ENCODE peak calls at places on chromosome 4, in six cellular contexts. H is A549, V is NB4, X is K562, K is HepG2, Z is GM12878. D is an unnamed sample.

GRCh38 chr4:28001698-28002097 is 1141.1 kb downstream of the STIM2 start:
- DNase-seq in H (no peak), V (no peak), X (no peak), K (no peak), Z (no peak), D (no peak)

GRCh38 chr4:36280555-36280954 is 861 bp upstream of the DTHD1 start:
- DNase-seq in H (no peak), V (no peak), X (no peak), K (no peak), Z (no peak), D (no peak)

GRCh38 chr4:160235771-160236170 is 1132.9 kb downstream of the RAPGEF2 start:
- DNase-seq in H (no peak), V (no peak), X (no peak), K (no peak), Z (no peak), D (no peak)

GRCh38 chr4:98803287-98803677 is 125.7 kb downstream of the EIF4E start:
- DNase-seq in H (no peak), V (peak), X (no peak), K (no peak), Z (no peak), D (no peak)

GRCh38 chr4:140719022-140719421 is 37.2 kb downstream of the TBC1D9 start:
- DNase-seq in H (no peak), V (no peak), X (no peak), K (no peak), Z (no peak), D (peak)

GRCh38 chr4:186719925-186720694 is 3.5 kb downstream of the FAT1 start:
- DNase-seq in H (no peak), V (peak), X (peak), K (no peak), Z (no peak), D (no peak)

GRCh38 chr4:141155586-141155985 is 22.3 kb upstream of the RNF150 start:
- DNase-seq in H (no peak), V (no peak), X (no peak), K (no peak), Z (no peak), D (no peak)

GRCh38 chr4:25481648-25482047 is 104.6 kb downstream of the ANAPC4 start:
- DNase-seq in H (no peak), V (no peak), X (no peak), K (no peak), Z (no peak), D (no peak)

GRCh38 chr4:125321709-125322362 is 7.1 kb downstream of the FAT4 start:
- DNase-seq in H (no peak), V (no peak), X (no peak), K (no peak), Z (no peak), D (peak)

GRCh38 chr4:94976371-94977011 is 218.7 kb downstream of the BMPR1B start:
- DNase-seq in H (peak), V (no peak), X (no peak), K (no peak), Z (no peak), D (peak)

GRCh38 chr4:2551118-2551517 is 14.7 kb downstream of the FAM193A start:
- DNase-seq in H (no peak), V (no peak), X (no peak), K (no peak), Z (no peak), D (no peak)

GRCh38 chr4:26105815-26106699 is 192.0 kb downstream of the SMIM20 start:
- DNase-seq in H (no peak), V (no peak), X (no peak), K (no peak), Z (no peak), D (no peak)

GRCh38 chr4:132065940-132066495 is 1083.1 kb upstream of the PCDH10 start:
- DNase-seq in H (no peak), V (no peak), X (no peak), K (no peak), Z (no peak), D (peak)

GRCh38 chr4:3413675-3414420 is 27.9 kb upstream of the HGFAC start:
- DNase-seq in H (no peak), V (no peak), X (no peak), K (no peak), Z (no peak), D (no peak)

GRCh38 chr4:31360786-31361185 is 640.6 kb downstream of the PCDH7 start:
- DNase-seq in H (no peak), V (no peak), X (no peak), K (no peak), Z (no peak), D (peak)

GRCh38 chr4:176363072-176363471 is 43.3 kb downstream of the SPCS3 start:
- DNase-seq in H (no peak), V (no peak), X (no peak), K (no peak), Z (no peak), D (no peak)

GRCh38 chr4:176358083-176358469 is 38.3 kb downstream of the SPCS3 start:
- DNase-seq in H (no peak), V (no peak), X (no peak), K (no peak), Z (no peak), D (no peak)

GRCh38 chr4:176357359-176358082 is 37.8 kb downstream of the SPCS3 start:
- DNase-seq in H (no peak), V (no peak), X (no peak), K (no peak), Z (peak), D (no peak)

GRCh38 chr4:176359590-176359989 is 39.8 kb downstream of the SPCS3 start:
- DNase-seq in H (no peak), V (no peak), X (no peak), K (no peak), Z (no peak), D (no peak)

DNA sequence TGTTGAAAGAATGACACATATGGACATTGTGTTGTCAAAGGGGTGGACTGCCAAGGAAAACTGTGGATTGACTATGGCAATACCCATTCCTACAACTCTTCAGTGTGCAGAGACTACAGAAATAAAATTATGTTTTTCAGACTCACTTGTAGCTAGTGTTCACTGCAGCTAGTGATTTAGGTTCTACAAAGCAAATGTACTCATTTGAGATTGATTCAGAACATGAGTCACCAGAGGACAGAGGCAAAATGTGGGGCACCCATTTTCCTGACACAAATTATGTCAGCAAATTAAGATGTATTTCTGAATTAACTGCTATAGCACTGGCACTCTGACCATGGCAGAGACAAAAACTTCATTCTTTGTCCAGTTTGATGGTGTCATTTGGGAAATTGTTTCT is 40.7 kb downstream of the SPCS3 start:
- DNase-seq in H (no peak), V (no peak), X (no peak), K (no peak), Z (no peak), D (no peak)
- TF ChIP-seq MYC in H (no peak), V (no peak), X (no peak), K (no peak), Z (no peak), D (no peak)

GRCh38 chr4:69167300-69167699 is 47.2 kb downstream of the UGT2B11 start:
- DNase-seq in H (no peak), V (peak), X (no peak), K (no peak), Z (no peak), D (no peak)
- TF ChIP-seq MYC in H (no peak), V (no peak), X (no peak), K (no peak), Z (no peak), D (no peak)

GRCh38 chr4:100348472-100348871 is 158.2 kb upstream of the DDIT4L start:
- DNase-seq in H (peak), V (peak), X (no peak), K (peak), Z (no peak), D (peak)
- TF ChIP-seq MYC in H (no peak), V (no peak), X (no peak), K (no peak), Z (no peak), D (no peak)

GRCh38 chr4:120977435-120977997 is 55.0 kb upstream of the PRDM5 start:
- DNase-seq in H (peak), V (peak), X (no peak), K (peak), Z (no peak), D (peak)

GRCh38 chr4:120973207-120973606 is 50.7 kb upstream of the PRDM5 start:
- DNase-seq in H (no peak), V (no peak), X (no peak), K (no peak), Z (no peak), D (no peak)
- TF ChIP-seq MYC in H (no peak), V (no peak), X (no peak), K (no peak), Z (no peak), D (no peak)

GRCh38 chr4:5572114-5572513 is 136.2 kb downstream of the EVC2 start:
- DNase-seq in H (no peak), V (peak), X (no peak), K (no peak), Z (no peak), D (no peak)
- TF ChIP-seq MYC in H (no peak), V (no peak), X (no peak), K (no peak), Z (no peak), D (no peak)

DNA sequence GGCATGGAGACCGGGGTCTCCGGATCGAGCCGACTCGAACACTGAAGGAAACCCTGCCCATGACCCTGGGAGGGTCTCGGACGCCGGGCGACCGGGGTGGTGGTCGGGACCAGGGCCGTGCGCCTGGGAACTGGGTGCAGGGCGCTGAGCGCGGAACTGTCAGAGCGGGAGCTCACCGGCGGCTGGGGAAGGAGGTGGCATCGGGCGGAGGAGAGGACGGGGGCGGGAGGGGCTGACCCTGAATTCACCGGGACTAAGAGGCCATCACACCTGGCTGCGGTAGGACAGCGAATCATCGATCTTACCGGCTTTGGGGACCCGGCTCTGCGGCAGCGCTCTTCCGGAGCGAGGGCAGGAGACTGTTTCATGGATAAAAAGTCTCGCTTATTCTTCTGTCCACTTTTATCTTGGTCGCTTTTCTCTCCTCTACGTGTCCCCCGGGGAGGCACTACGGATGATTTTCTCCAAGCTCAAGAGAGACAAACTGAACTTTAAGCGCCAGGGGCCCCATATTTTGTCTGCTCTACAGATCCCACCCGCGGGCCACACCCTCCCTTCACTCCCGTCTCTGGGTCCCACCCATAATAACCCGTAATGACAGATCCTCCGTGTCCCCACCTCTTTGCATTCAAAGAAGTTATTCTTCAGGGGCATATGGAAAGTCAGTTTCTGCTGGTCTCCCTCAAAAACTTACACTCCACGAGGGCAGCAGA is at the start of gene CORIN:
- DNase-seq in H (no peak), V (peak), X (no peak), K (no peak), Z (no peak), D (no peak)
- TF ChIP-seq MYC in H (no peak), V (no peak), X (no peak), K (no peak), Z (no peak), D (no peak)

GRCh38 chr4:57110635-57111546 is 706 bp upstream of the IGFBP7 start:
- DNase-seq in H (no peak), V (peak), X (no peak), K (no peak), Z (no peak), D (peak)

GRCh38 chr4:57113870-57114269 is 3.7 kb upstream of the IGFBP7 start:
- DNase-seq in H (no peak), V (no peak), X (no peak), K (no peak), Z (no peak), D (no peak)

GRCh38 chr4:57114973-57115372 is 4.8 kb upstream of the IGFBP7 start:
- DNase-seq in H (no peak), V (peak), X (no peak), K (no peak), Z (no peak), D (peak)

GRCh38 chr4:57109530-57109846 is 697 bp downstream of the IGFBP7 start:
- DNase-seq in H (no peak), V (peak), X (no peak), K (no peak), Z (no peak), D (no peak)

DNA sequence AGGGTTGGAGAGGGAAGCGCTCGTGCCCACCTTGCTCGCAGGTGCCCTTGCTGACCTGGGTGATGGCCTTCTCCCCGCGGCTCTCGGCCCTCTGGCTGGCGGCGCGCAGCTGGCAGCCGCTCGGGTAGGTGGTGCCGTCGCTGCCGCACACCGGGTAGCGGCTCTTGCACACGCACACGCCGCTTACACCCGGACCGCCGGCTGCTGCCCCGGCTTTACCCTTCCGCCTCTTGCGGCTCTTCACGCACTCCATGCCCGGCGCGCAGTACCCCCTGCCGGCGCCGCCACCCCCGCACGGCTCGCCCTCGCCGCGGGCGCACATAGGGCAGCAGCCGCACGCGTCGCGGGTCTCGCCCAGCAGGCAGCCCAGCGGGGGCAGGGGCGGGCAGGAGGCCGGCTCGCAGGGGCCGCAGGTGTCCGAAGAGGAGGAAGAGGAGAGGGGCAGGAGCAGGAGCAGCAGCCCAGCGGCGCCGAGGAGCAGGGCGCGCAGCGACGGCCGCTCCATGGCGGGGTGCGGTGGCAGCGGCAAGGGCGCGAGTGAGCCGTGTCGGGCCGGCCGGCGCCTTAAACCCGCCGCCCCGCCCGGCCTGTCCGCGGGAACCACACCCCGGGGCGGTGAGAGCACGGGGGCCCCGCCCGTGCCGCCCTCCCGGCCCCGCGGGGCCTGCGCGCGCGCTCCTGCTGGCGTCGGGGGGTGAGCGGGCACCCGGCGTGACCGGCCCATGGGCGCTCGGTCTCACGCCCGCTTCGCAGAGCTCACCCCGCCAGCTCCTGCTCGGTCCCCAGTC is at the start of gene IGFBP7:
- DNase-seq in H (no peak), V (peak), X (peak), K (no peak), Z (no peak), D (peak)
- TF ChIP-seq MYC in H (no peak), V (no peak), X (no peak), K (no peak), Z (no peak), D (no peak)

DNA sequence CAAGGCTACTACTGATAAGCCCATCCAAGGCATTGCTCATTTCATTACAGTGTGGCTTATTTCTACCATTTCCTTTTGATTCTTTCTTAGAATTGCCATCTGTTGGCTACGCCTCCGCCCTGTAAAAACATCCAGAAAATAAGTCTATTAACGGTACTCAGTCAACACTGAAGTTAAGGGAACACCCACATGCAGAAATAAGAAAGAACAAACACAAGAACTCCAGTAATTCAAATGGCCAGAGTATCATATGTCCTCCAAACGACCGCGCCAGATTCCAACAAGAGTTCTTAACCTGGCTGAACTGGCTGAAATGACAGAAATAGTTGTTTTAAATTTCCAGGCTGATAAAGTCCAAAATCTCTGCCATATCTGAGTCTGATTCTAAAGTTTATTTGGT is 90.3 kb downstream of the CXXC4 start:
- DNase-seq in H (no peak), V (no peak), X (no peak), K (no peak), Z (no peak), D (no peak)
- TF ChIP-seq MYC in H (no peak), V (no peak), X (no peak), K (no peak), Z (no peak), D (no peak)

DNA sequence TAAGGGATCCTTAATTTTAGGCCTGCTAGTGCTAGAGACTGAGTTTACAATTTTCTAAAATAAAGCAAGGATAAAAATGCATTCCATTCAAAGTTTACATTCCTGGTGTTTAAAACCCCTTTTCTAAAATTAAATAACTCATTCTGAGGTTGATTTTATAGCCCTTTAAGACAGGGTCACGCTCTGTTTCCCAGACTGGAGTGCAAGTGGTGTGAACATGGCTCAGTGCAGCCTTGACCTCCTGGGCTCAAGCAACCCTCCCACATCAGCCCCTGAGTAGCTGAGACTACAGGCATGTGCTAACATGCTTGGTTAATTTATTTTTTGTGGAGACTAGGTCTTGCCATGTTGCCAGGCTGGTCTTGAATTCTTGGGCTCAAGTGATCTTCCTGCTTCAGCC is 6.8 kb upstream of the CDKL2 start:
- DNase-seq in H (no peak), V (no peak), X (no peak), K (no peak), Z (no peak), D (no peak)
- TF ChIP-seq MYC in H (no peak), V (no peak), X (no peak), K (no peak), Z (no peak), D (no peak)

GRCh38 chr4:153322791-153323190 is 21.7 kb upstream of the MND1 start:
- DNase-seq in H (no peak), V (no peak), X (no peak), K (no peak), Z (no peak), D (no peak)

GRCh38 chr4:153314915-153315314 is 29.6 kb upstream of the MND1 start:
- DNase-seq in H (no peak), V (no peak), X (no peak), K (no peak), Z (no peak), D (no peak)

GRCh38 chr4:153318696-153319320 is 25.7 kb upstream of the MND1 start:
- DNase-seq in H (peak), V (peak), X (peak), K (peak), Z (no peak), D (peak)
- TF ChIP-seq MYC in H (no peak), V (no peak), X (no peak), K (no peak), Z (no peak), D (no peak)